ENCODE peak calls at places on chromosomes 6 and 20, in five cellular contexts. K is uterus; B is effector CD4-positive, alpha-beta T cell; S is substantia nigra; W is Daoy. I is an unnamed sample.

GRCh38 chr6:95431637-95432228 is 145.6 kb upstream of the MANEA start:
- DNase-seq in B (peak), K (no peak), W (peak), S (no peak), I (no peak)

GRCh38 chr6:110322151-110323003 is 35.8 kb downstream of the METTL24 start:
- DNase-seq in B (no peak), K (no peak), W (no peak), S (no peak), I (peak)

GRCh38 chr6:79632580-79632979 is 1.5 kb downstream of the SH3BGRL2 start:
- DNase-seq in S (no peak), W (peak), K (no peak), B (no peak), I (no peak)

GRCh38 chr6:34181903-34182302 is 36.0 kb upstream of the GRM4 start:
- DNase-seq in W (no peak), K (no peak), B (no peak), S (no peak), I (no peak)

GRCh38 chr20:23268792-23269354 is 81.7 kb upstream of the NXT1 start:
- DNase-seq in W (peak), K (no peak), B (no peak), S (no peak), I (no peak)

GRCh38 chr6:75143186-75143585 is 62.7 kb downstream of the COL12A1 start:
- DNase-seq in B (no peak), W (no peak), S (no peak), K (no peak), I (no peak)

GRCh38 chr20:62636446-62636845 is 5.9 kb upstream of the SLCO4A1 start:
- DNase-seq in B (no peak), W (no peak), K (no peak), S (no peak), I (no peak)

GRCh38 chr20:18032977-18033892 is 24.5 kb downstream of the OVOL2 start:
- DNase-seq in K (no peak), W (no peak), S (no peak), B (no peak), I (no peak)

GRCh38 chr20:51945881-51946280 is 143.6 kb upstream of the SALL4 start:
- DNase-seq in K (no peak), S (no peak), W (no peak), B (no peak), I (no peak)

GRCh38 chr20:37524859-37525708 is 2.6 kb downstream of the BLCAP start:
- DNase-seq in B (no peak), K (no peak), W (peak), S (no peak), I (no peak)

GRCh38 chr6:33702345-33702977 is 9.0 kb downstream of the UQCC2 start:
- DNase-seq in K (no peak), B (no peak), S (peak), W (peak), I (no peak)

GRCh38 chr6:37579444-37580067 is 79.9 kb upstream of the CCDC167 start:
- DNase-seq in K (no peak), B (no peak), W (no peak), S (no peak), I (no peak)

GRCh38 chr20:15320941-15321340 is 983.5 kb upstream of the FLRT3 start:
- DNase-seq in W (no peak), B (no peak), K (no peak), S (no peak), I (no peak)

I was measured in KG1.